ENCODE peak calls at places on chromosomes 16 and 17, in five cellular contexts. J is ascending aorta, U is SK-N-DZ, Y is OCI-LY7, E is MCF 10A. D is an unnamed sample.

GRCh38 chr17:83190601-83191387 is 111.4 kb downstream of the METRNL start:
- DNase-seq in J (peak; percentile 61), U (no peak), Y (no peak), E (no peak), D (no peak)

GRCh38 chr17:65496801-65497200 is 64.6 kb downstream of the AXIN2 start:
- DNase-seq in J (peak; percentile 45), U (no peak), Y (no peak), E (no peak), D (no peak)

GRCh38 chr16:4678596-4678995 is 14.8 kb upstream of the NUDT16L1 start:
- DNase-seq in J (no peak), U (no peak), Y (no peak), E (no peak), D (no peak)

GRCh38 chr16:4411684-4412083 is 4.7 kb downstream of the CORO7 start:
- DNase-seq in J (no peak), U (no peak), Y (no peak), E (no peak), D (peak; percentile 62)

GRCh38 chr17:40313660-40314556 is 4.9 kb downstream of the RARA start:
- DNase-seq in J (no peak), U (no peak), Y (no peak), E (no peak), D (no peak)

GRCh38 chr16:46748775-46749705 is 896 bp upstream of the MYLK3 start:
- DNase-seq in J (no peak), U (no peak), Y (peak; percentile 18), E (no peak), D (peak; percentile 92)

GRCh38 chr17:68006797-68007196 is 10.5 kb upstream of the C17orf58 start:
- DNase-seq in J (no peak), U (no peak), Y (no peak), E (no peak), D (no peak)

GRCh38 chr17:82097187-82097918 is 683 bp downstream of the FASN start:
- DNase-seq in J (no peak), U (peak; percentile 52), Y (peak; percentile 58), E (no peak), D (peak; percentile 83)

GRCh38 chr16:56192971-56193936 is 2.0 kb downstream of the GNAO1 start:
- DNase-seq in J (no peak), U (no peak), Y (no peak), E (no peak), D (no peak)

GRCh38 chr17:48546187-48546923 is 1.4 kb upstream of the HOXB2 start:
- DNase-seq in J (no peak), U (no peak), Y (no peak), E (no peak), D (peak; percentile 56)

GRCh38 chr16:9372934-9373890 is 281.8 kb downstream of the HAPSTR1 start:
- DNase-seq in J (no peak), U (no peak), Y (no peak), E (no peak), D (no peak)

GRCh38 chr16:87133112-87133850 is 183.9 kb downstream of the C16orf95 start:
- DNase-seq in J (peak; percentile 52), U (no peak), Y (no peak), E (no peak), D (no peak)

GRCh38 chr17:77420804-77421634 is 280.2 kb downstream of the SEC14L1 start:
- DNase-seq in J (no peak), U (peak; percentile 82), Y (peak; percentile 77), E (peak; percentile 82), D (peak; percentile 83)

GRCh38 chr16:81752225-81752875 is 26.7 kb upstream of the PLCG2 start:
- DNase-seq in J (peak; percentile 80), U (no peak), Y (peak; percentile 89), E (no peak), D (no peak)

GRCh38 chr16:49019826-49020401 is 261.7 kb downstream of the CBLN1 start:
- DNase-seq in J (no peak), U (no peak), Y (no peak), E (no peak), D (no peak)

GRCh38 chr16:29909398-29909797 is 9.1 kb downstream of the ASPHD1 start:
- DNase-seq in J (no peak), U (no peak), Y (no peak), E (no peak), D (no peak)